ENCODE peak calls at places on chromosome 16, in seven cellular contexts. J is thoracic aorta; Z is CD8-positive, alpha-beta T cell; D is GM06990; E is H1; H is bronchial epithelial cell; S is ascending aorta. X is an unnamed sample.

GRCh38 chr16:76007649-76008048 is 269.6 kb upstream of the CNTNAP4 start:
- DNase-seq in J (no peak), E (no peak), S (no peak), D (no peak), H (no peak), Z (no peak), X (no peak)

GRCh38 chr16:28180660-28181556 is 30.9 kb downstream of the XPO6 start:
- DNase-seq in H (no peak), S (no peak), E (no peak), D (peak), J (no peak), Z (no peak), X (no peak)

GRCh38 chr16:52812945-52813556 is 239.6 kb downstream of the CHD9NB start:
- DNase-seq in Z (no peak), D (no peak), J (no peak), S (no peak), E (no peak), H (peak), X (no peak)

GRCh38 chr16:7185689-7186088 is 147.0 kb upstream of the RBFOX1 start:
- DNase-seq in H (peak), D (no peak), J (no peak), E (no peak), Z (no peak), S (no peak), X (no peak)

GRCh38 chr16:86628614-86629013 is 50.3 kb downstream of the FOXL1 start:
- DNase-seq in E (no peak), Z (no peak), J (no peak), D (no peak), S (no peak), H (no peak), X (no peak)

GRCh38 chr16:30122621-30123160 is 329 bp downstream of the MAPK3 start:
- DNase-seq in H (no peak), D (no peak), E (no peak), J (no peak), S (peak), Z (no peak), X (peak)

GRCh38 chr16:10828851-10829331 is 10.3 kb upstream of the TVP23A start:
- DNase-seq in S (peak), E (no peak), H (peak), J (peak), D (no peak), Z (no peak), X (peak)

GRCh38 chr16:30395992-30396560 is 856 bp downstream of the ZNF48 start:
- DNase-seq in J (no peak), H (no peak), D (no peak), Z (no peak), S (no peak), E (no peak), X (no peak)

GRCh38 chr16:25838724-25839186 is 147.0 kb downstream of the HS3ST4 start:
- DNase-seq in Z (no peak), J (no peak), E (peak), S (no peak), H (peak), D (peak), X (no peak)

GRCh38 chr16:64459821-64460220 is 662.0 kb downstream of the CDH11 start:
- DNase-seq in J (no peak), E (no peak), Z (no peak), D (no peak), S (no peak), H (peak), X (no peak)

GRCh38 chr16:78836802-78837489 is 737.5 kb downstream of the WWOX start:
- DNase-seq in Z (no peak), J (no peak), D (no peak), H (no peak), S (no peak), E (no peak), X (no peak)

GRCh38 chr16:66677179-66677578 is 19.4 kb downstream of the CMTM4 start:
- DNase-seq in H (no peak), D (no peak), Z (no peak), J (no peak), E (no peak), S (no peak), X (no peak)

GRCh38 chr16:23015580-23015979 is 133.7 kb downstream of the USP31 start:
- DNase-seq in D (no peak), H (no peak), Z (no peak), S (no peak), E (no peak), J (no peak), X (no peak)

GRCh38 chr16:11585460-11586374 is 1.0 kb downstream of the LITAF start:
- DNase-seq in S (peak), D (peak), E (no peak), H (no peak), Z (no peak), J (no peak), X (peak)

GRCh38 chr16:54462151-54462651 is 175.6 kb upstream of the IRX3 start:
- DNase-seq in H (no peak), J (no peak), E (no peak), Z (no peak), S (no peak), D (no peak), X (no peak)

GRCh38 chr16:17367932-17368331 is 102.8 kb downstream of the XYLT1 start:
- DNase-seq in Z (no peak), J (no peak), D (no peak), H (no peak), E (peak), S (no peak), X (no peak)

GRCh38 chr16:56353054-56353921 is 72.1 kb downstream of the AMFR start:
- DNase-seq in D (no peak), Z (no peak), J (no peak), E (no peak), S (peak), H (no peak), X (peak)

GRCh38 chr16:1167276-1168107 is 14.6 kb downstream of the CACNA1H start:
- DNase-seq in Z (no peak), S (no peak), J (no peak), D (no peak), E (no peak), H (no peak), X (no peak)

GRCh38 chr16:56270828-56271227 is 79.5 kb downstream of the GNAO1 start:
- DNase-seq in J (no peak), D (no peak), S (no peak), Z (no peak), H (no peak), E (no peak), X (no peak)

GRCh38 chr16:82761236-82761635 is 134.5 kb downstream of the CDH13 start:
- DNase-seq in Z (no peak), H (peak), D (no peak), S (peak), J (peak), E (no peak), X (peak)

GRCh38 chr16:57906385-57907316 is 64.3 kb downstream of the CNGB1 start:
- DNase-seq in J (no peak), E (no peak), H (no peak), D (no peak), Z (no peak), S (no peak), X (no peak)

GRCh38 chr16:81448154-81449131 is 3.8 kb downstream of the CMIP start:
- DNase-seq in H (peak), J (no peak), D (no peak), E (no peak), Z (no peak), S (no peak), X (no peak)

GRCh38 chr16:84117482-84117843 is 721 bp upstream of the MBTPS1 start:
- DNase-seq in D (no peak), S (no peak), Z (no peak), H (peak), J (no peak), E (no peak), X (no peak)

GRCh38 chr16:19868421-19868820 is 16.2 kb downstream of the GPRC5B start:
- DNase-seq in Z (no peak), J (no peak), H (no peak), S (no peak), E (no peak), D (no peak), X (no peak)

GRCh38 chr16:62035115-62036092 is 834 bp downstream of the CDH8 start:
- DNase-seq in Z (no peak), E (peak), D (no peak), S (no peak), H (no peak), J (no peak), X (no peak)

GRCh38 chr16:80614908-80615696 is 74.3 kb downstream of the DYNLRB2 start:
- DNase-seq in E (no peak), S (no peak), Z (no peak), H (peak), J (no peak), D (no peak), X (no peak)

GRCh38 chr16:50528820-50529219 is 19.4 kb upstream of the NKD1 start:
- DNase-seq in S (peak), E (no peak), H (no peak), D (no peak), Z (no peak), J (no peak), X (no peak)

GRCh38 chr16:51133130-51133529 is 17.9 kb downstream of the SALL1 start:
- DNase-seq in H (no peak), E (no peak), S (no peak), Z (no peak), J (no peak), D (no peak), X (no peak)

GRCh38 chr16:3401719-3402397 is 843 bp downstream of the ZNF174 start:
- DNase-seq in H (no peak), E (no peak), D (peak), Z (no peak), J (no peak), S (no peak), X (no peak)

GRCh38 chr16:11147033-11147848 is 108.8 kb downstream of the SOCS1 start:
- DNase-seq in J (no peak), E (no peak), Z (no peak), S (no peak), H (no peak), D (no peak), X (no peak)

GRCh38 chr16:77782694-77783093 is 5.7 kb upstream of the VAT1L start:
- DNase-seq in Z (no peak), S (no peak), D (no peak), J (no peak), E (no peak), H (no peak), X (no peak)

GRCh38 chr16:11129378-11129781 is 126.6 kb downstream of the SOCS1 start:
- DNase-seq in Z (no peak), J (no peak), E (no peak), S (no peak), D (no peak), H (no peak), X (no peak)

GRCh38 chr16:2955438-2955778 is 8.7 kb upstream of the KREMEN2 start:
- DNase-seq in Z (no peak), H (no peak), J (no peak), S (no peak), E (no peak), D (peak), X (no peak)

GRCh38 chr16:3642397-3643094 is 11.9 kb upstream of the DNASE1 start:
- DNase-seq in J (no peak), S (peak), D (no peak), Z (no peak), E (no peak), H (peak), X (no peak)

GRCh38 chr16:23354246-23354645 is 52.1 kb downstream of the SCNN1B start:
- DNase-seq in E (no peak), H (no peak), J (no peak), D (no peak), S (no peak), Z (no peak), X (no peak)

GRCh38 chr16:28219283-28219682 is 7.5 kb upstream of the XPO6 start:
- DNase-seq in J (no peak), E (no peak), D (no peak), Z (no peak), S (no peak), H (no peak), X (no peak)

GRCh38 chr16:619476-620100 is 11.2 kb upstream of the WFIKKN1 start:
- DNase-seq in J (no peak), S (no peak), D (no peak), Z (no peak), E (no peak), H (no peak), X (no peak)

DNA sequence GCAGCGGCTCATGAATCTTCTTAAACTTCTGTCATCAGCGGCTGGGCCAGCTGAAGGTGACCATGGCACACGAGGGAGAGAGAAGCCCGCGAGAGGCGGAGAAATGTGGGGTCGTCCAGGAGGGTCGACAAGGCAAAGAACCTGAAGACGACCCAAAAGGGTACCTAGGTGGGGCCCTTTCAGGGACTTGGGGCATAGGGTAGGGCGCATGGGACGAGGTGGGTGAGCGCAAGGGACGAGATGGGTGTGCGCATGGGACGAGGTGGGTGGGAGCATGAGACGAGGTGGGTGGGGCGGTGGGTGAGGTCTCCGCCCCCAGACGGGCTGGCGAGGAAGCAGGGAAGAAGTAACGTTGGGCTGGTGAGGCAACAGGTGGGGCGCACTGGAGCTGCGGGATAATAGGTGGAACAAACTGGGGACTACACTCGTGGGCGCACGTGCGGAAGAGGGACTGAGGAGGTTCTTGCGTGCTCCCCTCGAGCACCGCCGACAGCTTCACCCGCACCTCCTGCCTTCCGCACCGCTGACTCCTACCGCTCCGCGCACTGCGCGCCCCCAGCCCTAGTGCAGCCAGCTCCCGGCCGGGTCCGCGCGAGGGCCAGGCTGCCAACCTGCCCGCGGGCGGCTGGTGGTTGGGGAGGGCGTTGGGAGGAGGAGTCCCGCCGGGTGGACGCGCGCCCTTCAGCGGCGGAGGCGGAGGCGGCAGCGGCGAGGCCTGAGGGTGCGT is 23.2 kb upstream of the CRYM start:
- DNase-seq in H (peak), S (peak), J (peak), D (peak), E (peak), Z (no peak), X (peak)
- TF ChIP-seq CTCF in H (peak), S (peak), J (peak), D (no peak), E (peak), Z (no peak), X (no peak)

DNA sequence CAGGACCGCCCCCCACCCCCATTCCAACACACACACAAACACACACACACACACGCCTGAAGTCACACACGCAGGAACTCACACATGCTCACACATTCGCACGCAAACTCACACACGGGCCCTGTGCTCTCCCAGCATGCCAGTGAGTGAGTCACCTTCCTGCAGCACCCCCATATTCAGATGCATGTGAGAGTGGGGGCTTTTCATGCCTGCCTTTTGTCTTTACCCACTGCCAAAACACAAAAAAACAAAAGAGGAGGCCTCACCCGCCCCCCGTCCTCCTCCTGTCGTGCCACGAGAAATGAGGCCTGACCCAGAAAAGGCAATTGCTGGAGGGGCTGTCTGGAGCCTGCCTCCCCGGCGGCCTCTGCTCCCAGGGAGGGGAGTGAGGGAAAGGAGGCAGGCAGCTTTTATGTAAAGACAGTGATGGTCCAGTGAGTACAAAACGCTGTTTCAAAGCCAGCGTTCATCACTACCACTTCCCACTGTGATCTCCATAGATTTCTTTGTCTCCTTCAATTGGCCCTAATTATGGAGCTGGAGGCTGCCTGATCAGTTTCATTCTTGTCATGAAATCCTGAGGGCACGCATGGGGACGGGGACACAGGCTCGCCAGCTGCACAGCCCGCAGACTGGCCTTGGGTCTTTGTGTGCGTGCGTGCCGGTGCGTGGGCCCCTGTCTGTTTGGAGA is 29.5 kb upstream of the GSE1 start:
- DNase-seq in H (no peak), S (no peak), J (no peak), E (peak), D (no peak), Z (no peak), X (no peak)
- H3K4me3 ChIP-seq in H (no peak), S (no peak), J (no peak), E (peak), D (no peak), Z (no peak), X (no peak)

DNA sequence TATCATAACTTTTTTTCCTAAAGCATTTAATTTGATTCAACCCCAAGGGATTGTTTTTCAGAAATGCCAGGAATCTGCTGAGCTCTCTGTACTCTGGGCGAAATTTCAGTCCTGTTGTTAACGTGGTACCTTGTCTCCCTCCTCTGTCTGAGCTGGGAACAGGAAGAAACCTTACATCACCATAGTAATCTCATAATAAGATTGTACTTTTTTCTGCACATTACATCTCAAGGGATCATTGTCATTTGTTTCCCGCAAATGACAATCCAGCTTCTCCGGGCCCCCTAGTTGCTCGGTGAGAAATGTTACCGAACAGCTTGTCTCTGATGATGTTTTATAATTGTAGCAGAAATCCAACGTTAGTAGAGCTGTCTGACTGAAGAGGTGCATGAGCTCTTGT is 152.7 kb upstream of the ERCC4 start:
- DNase-seq in H (no peak), Z (no peak), J (no peak), E (no peak), S (no peak), D (no peak), X (no peak)
- TF ChIP-seq CTCF in H (no peak), Z (no peak), J (peak), E (no peak), S (peak), D (no peak), X (no peak)

GRCh38 chr16:68230176-68230571 is 5.8 kb downstream of the ESRP2 start:
- DNase-seq in D (no peak), J (no peak), H (no peak), Z (no peak), S (peak), E (no peak), X (no peak)

GRCh38 chr16:68229431-68230175 is 6.3 kb downstream of the ESRP2 start:
- DNase-seq in D (no peak), E (no peak), H (peak), Z (no peak), J (no peak), S (peak), X (no peak)

GRCh38 chr16:68228652-68229051 is 7.3 kb downstream of the ESRP2 start:
- DNase-seq in E (no peak), J (no peak), Z (no peak), S (no peak), H (no peak), D (no peak), X (no peak)

GRCh38 chr16:68227183-68227793 is 8.6 kb downstream of the ESRP2 start:
- DNase-seq in E (no peak), S (no peak), H (no peak), Z (no peak), J (no peak), D (no peak), X (no peak)

DNA sequence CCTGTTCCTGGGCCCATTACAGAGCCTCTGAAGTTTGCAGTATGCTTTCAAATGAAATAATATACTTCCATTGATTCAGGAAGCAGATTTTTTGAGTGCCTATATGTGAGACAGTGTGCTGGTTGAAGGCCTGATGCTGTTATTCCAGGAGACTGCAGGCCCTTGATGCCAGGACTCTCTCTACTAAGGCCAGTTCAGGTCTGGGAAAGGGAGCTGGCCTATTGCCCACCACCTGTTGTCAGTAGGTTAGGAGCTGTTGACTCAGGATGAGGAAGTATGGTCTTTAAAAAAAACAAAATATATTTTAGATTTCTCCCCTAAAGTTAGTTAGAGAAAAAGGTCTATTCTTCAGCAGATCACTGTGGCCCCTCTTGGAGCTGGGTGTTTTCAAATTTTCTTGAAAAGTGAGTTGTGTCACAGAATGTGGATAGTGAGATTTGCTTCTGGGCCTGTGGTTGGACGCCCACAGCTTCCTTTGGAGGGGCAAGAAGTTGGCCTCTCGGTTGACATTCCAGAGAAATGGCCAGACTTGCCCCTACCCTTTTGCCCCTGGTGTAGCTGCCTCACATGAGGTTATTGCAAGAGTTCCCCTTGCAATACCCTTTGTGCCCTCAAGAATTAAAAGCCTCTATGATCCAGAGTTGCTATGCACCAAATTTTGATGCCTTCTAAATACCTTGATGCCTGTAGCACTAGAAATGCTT is 7.9 kb downstream of the ESRP2 start:
- DNase-seq in Z (no peak), J (no peak), H (no peak), S (no peak), E (no peak), D (no peak), X (no peak)
- H3K4me3 ChIP-seq in Z (no peak), J (no peak), H (no peak), S (no peak), E (no peak), D (no peak), X (no peak)

GRCh38 chr16:49140618-49141017 is 141.0 kb downstream of the CBLN1 start:
- DNase-seq in D (no peak), S (no peak), E (no peak), H (no peak), J (no peak), Z (no peak), X (no peak)
- TF ChIP-seq CTCF in D (no peak), S (no peak), E (no peak), H (no peak), J (no peak), Z (no peak), X (no peak)

GRCh38 chr16:87945351-87946042 is 5.7 kb upstream of the BANP start:
- DNase-seq in J (no peak), D (no peak), S (peak), H (peak), Z (no peak), E (no peak), X (no peak)
- H3K4me3 ChIP-seq in J (peak), D (peak), S (peak), H (peak), Z (peak), E (peak), X (peak)

X was measured in coronary artery.